ENCODE peak calls at places on chromosomes 16 and 17, in seven cellular contexts. O is anterior cingulate cortex, C is retina, I is left cardiac atrium, N is HEK293T, F is fibroblast of pulmonary artery, P is nucleus accumbens. R is an unnamed sample.

GRCh38 chr16:90078594-90078895 is 1.4 kb upstream of the PRDM7 start:
- DNase-seq in O (no peak), C (no peak), I (no peak), N (no peak), F (no peak), P (no peak), R (no peak)

GRCh38 chr17:76384222-76384986 is at the start of gene SPHK1:
- DNase-seq in O (no peak), C (peak), I (peak), N (peak), F (peak), P (no peak), R (peak)

GRCh38 chr17:41223821-41224220 is 2.6 kb upstream of the KRTAP9-2 start:
- DNase-seq in O (no peak), C (no peak), I (no peak), N (no peak), F (peak), P (no peak), R (no peak)

GRCh38 chr16:27778171-27778925 is 228.4 kb downstream of the KATNIP start:
- DNase-seq in O (no peak), C (no peak), I (no peak), N (no peak), F (no peak), P (no peak), R (peak)

GRCh38 chr17:17153071-17153470 is 53.1 kb downstream of the PLD6 start:
- DNase-seq in O (no peak), C (no peak), I (no peak), N (no peak), F (no peak), P (no peak), R (no peak)

GRCh38 chr17:73343168-73343634 is 31.4 kb upstream of the CDC42EP4 start:
- DNase-seq in O (peak), C (peak), I (peak), N (no peak), F (peak), P (peak), R (peak)

GRCh38 chr16:53357208-53357586 is 77.1 kb upstream of the RBL2 start:
- DNase-seq in O (no peak), C (no peak), I (no peak), N (no peak), F (no peak), P (no peak), R (no peak)

GRCh38 chr17:13222931-13223330 is 205.1 kb upstream of the ELAC2 start:
- DNase-seq in O (no peak), C (peak), I (no peak), N (no peak), F (no peak), P (no peak), R (no peak)

GRCh38 chr17:18382441-18383078 is 5.0 kb downstream of the EVPLL start:
- DNase-seq in O (no peak), C (no peak), I (no peak), N (no peak), F (no peak), P (no peak), R (no peak)

R was measured in SK-N-SH.